ENCODE peak calls at places on chromosomes 1 and 21, in eight cellular contexts. One of them, this sample, is unnamed.

GRCh38 chr1:109821831-109822745 is 58.4 kb upstream of the EPS8L3 start:
- DNase-seq in LoVo: no peak
- DNase-seq in T-helper 2 cell: no peak
- DNase-seq in brain microvascular endothelial cell: peak; percentile 41
- DNase-seq in occipital lobe: no peak
- DNase-seq in stimulated activated CD8-positive, alpha-beta memory T cell treated with anti-CD3 and anti-CD28 coated beads, Interleukin-4, amount 100 ng/mL, for 24 hours: no peak
- DNase-seq in cardiac muscle cell: peak; percentile 65
- DNase-seq in fibroblast of the conjunctiva: peak; percentile 34
- DNase-seq in this sample: no peak

GRCh38 chr1:179754031-179754624 is 11.0 kb downstream of the FAM163A start:
- DNase-seq in occipital lobe: no peak
- DNase-seq in cardiac muscle cell: peak; percentile 94
- DNase-seq in stimulated activated CD8-positive, alpha-beta memory T cell treated with anti-CD3 and anti-CD28 coated beads, Interleukin-4, amount 100 ng/mL, for 24 hours: no peak
- DNase-seq in fibroblast of the conjunctiva: peak; percentile 37
- DNase-seq in T-helper 2 cell: no peak
- DNase-seq in brain microvascular endothelial cell: peak; percentile 60
- DNase-seq in LoVo: no peak
- DNase-seq in this sample: no peak

GRCh38 chr1:208065862-208066261 is 154.9 kb upstream of the CD34 start:
- DNase-seq in T-helper 2 cell: no peak
- DNase-seq in fibroblast of the conjunctiva: no peak
- DNase-seq in brain microvascular endothelial cell: no peak
- DNase-seq in cardiac muscle cell: no peak
- DNase-seq in LoVo: no peak
- DNase-seq in stimulated activated CD8-positive, alpha-beta memory T cell treated with anti-CD3 and anti-CD28 coated beads, Interleukin-4, amount 100 ng/mL, for 24 hours: no peak
- DNase-seq in occipital lobe: no peak
- DNase-seq in this sample: no peak

GRCh38 chr1:90613371-90613770 is 103.7 kb downstream of the BARHL2 start:
- DNase-seq in LoVo: no peak
- DNase-seq in cardiac muscle cell: no peak
- DNase-seq in brain microvascular endothelial cell: no peak
- DNase-seq in T-helper 2 cell: no peak
- DNase-seq in occipital lobe: no peak
- DNase-seq in fibroblast of the conjunctiva: no peak
- DNase-seq in stimulated activated CD8-positive, alpha-beta memory T cell treated with anti-CD3 and anti-CD28 coated beads, Interleukin-4, amount 100 ng/mL, for 24 hours: no peak
- DNase-seq in this sample: no peak

GRCh38 chr1:45493116-45493697 is 2.2 kb upstream of the TESK2 start:
- DNase-seq in T-helper 2 cell: no peak
- DNase-seq in occipital lobe: no peak
- DNase-seq in brain microvascular endothelial cell: peak; percentile 57
- DNase-seq in stimulated activated CD8-positive, alpha-beta memory T cell treated with anti-CD3 and anti-CD28 coated beads, Interleukin-4, amount 100 ng/mL, for 24 hours: no peak
- DNase-seq in cardiac muscle cell: peak; percentile 73
- DNase-seq in fibroblast of the conjunctiva: peak; percentile 51
- DNase-seq in LoVo: peak; percentile 63
- DNase-seq in this sample: peak; percentile 65

GRCh38 chr1:184854036-184854435 is 99.4 kb upstream of the EDEM3 start:
- DNase-seq in fibroblast of the conjunctiva: no peak
- DNase-seq in T-helper 2 cell: no peak
- DNase-seq in occipital lobe: no peak
- DNase-seq in brain microvascular endothelial cell: no peak
- DNase-seq in LoVo: no peak
- DNase-seq in cardiac muscle cell: no peak
- DNase-seq in stimulated activated CD8-positive, alpha-beta memory T cell treated with anti-CD3 and anti-CD28 coated beads, Interleukin-4, amount 100 ng/mL, for 24 hours: no peak
- DNase-seq in this sample: no peak

GRCh38 chr1:26787381-26787705 is 407 bp upstream of the PIGV start:
- DNase-seq in occipital lobe: peak; percentile 53
- DNase-seq in stimulated activated CD8-positive, alpha-beta memory T cell treated with anti-CD3 and anti-CD28 coated beads, Interleukin-4, amount 100 ng/mL, for 24 hours: peak; percentile 64
- DNase-seq in fibroblast of the conjunctiva: no peak
- DNase-seq in brain microvascular endothelial cell: peak; percentile 74
- DNase-seq in LoVo: no peak
- DNase-seq in T-helper 2 cell: no peak
- DNase-seq in cardiac muscle cell: peak; percentile 69
- DNase-seq in this sample: peak; percentile 92

GRCh38 chr1:226761322-226761721 is 22.2 kb upstream of the ITPKB start:
- DNase-seq in occipital lobe: no peak
- DNase-seq in T-helper 2 cell: no peak
- DNase-seq in brain microvascular endothelial cell: no peak
- DNase-seq in stimulated activated CD8-positive, alpha-beta memory T cell treated with anti-CD3 and anti-CD28 coated beads, Interleukin-4, amount 100 ng/mL, for 24 hours: no peak
- DNase-seq in LoVo: no peak
- DNase-seq in fibroblast of the conjunctiva: no peak
- DNase-seq in cardiac muscle cell: no peak
- DNase-seq in this sample: no peak

GRCh38 chr1:6860401-6860800 is 75.1 kb downstream of the CAMTA1 start:
- DNase-seq in LoVo: no peak
- DNase-seq in T-helper 2 cell: no peak
- DNase-seq in cardiac muscle cell: peak; percentile 71
- DNase-seq in stimulated activated CD8-positive, alpha-beta memory T cell treated with anti-CD3 and anti-CD28 coated beads, Interleukin-4, amount 100 ng/mL, for 24 hours: no peak
- DNase-seq in brain microvascular endothelial cell: peak; percentile 82
- DNase-seq in fibroblast of the conjunctiva: peak; percentile 16
- DNase-seq in occipital lobe: no peak
- DNase-seq in this sample: no peak

GRCh38 chr1:177969825-177970371 is at the start of gene SEC16B:
- DNase-seq in fibroblast of the conjunctiva: no peak
- DNase-seq in cardiac muscle cell: no peak
- DNase-seq in LoVo: peak; percentile 78
- DNase-seq in stimulated activated CD8-positive, alpha-beta memory T cell treated with anti-CD3 and anti-CD28 coated beads, Interleukin-4, amount 100 ng/mL, for 24 hours: no peak
- DNase-seq in brain microvascular endothelial cell: no peak
- DNase-seq in occipital lobe: no peak
- DNase-seq in T-helper 2 cell: no peak
- DNase-seq in this sample: no peak

GRCh38 chr1:225533238-225533637 is 105.4 kb upstream of the LBR start:
- DNase-seq in stimulated activated CD8-positive, alpha-beta memory T cell treated with anti-CD3 and anti-CD28 coated beads, Interleukin-4, amount 100 ng/mL, for 24 hours: no peak
- DNase-seq in T-helper 2 cell: no peak
- DNase-seq in brain microvascular endothelial cell: no peak
- DNase-seq in LoVo: no peak
- DNase-seq in cardiac muscle cell: no peak
- DNase-seq in occipital lobe: no peak
- DNase-seq in fibroblast of the conjunctiva: no peak
- DNase-seq in this sample: no peak

GRCh38 chr1:212635141-212635601 is 26.6 kb downstream of the ATF3 start:
- DNase-seq in brain microvascular endothelial cell: no peak
- DNase-seq in fibroblast of the conjunctiva: peak; percentile 29
- DNase-seq in cardiac muscle cell: peak; percentile 60
- DNase-seq in T-helper 2 cell: no peak
- DNase-seq in stimulated activated CD8-positive, alpha-beta memory T cell treated with anti-CD3 and anti-CD28 coated beads, Interleukin-4, amount 100 ng/mL, for 24 hours: no peak
- DNase-seq in occipital lobe: no peak
- DNase-seq in LoVo: no peak
- DNase-seq in this sample: no peak

GRCh38 chr1:22159858-22160257 is 17.0 kb upstream of the WNT4 start:
- DNase-seq in LoVo: no peak
- DNase-seq in fibroblast of the conjunctiva: no peak
- DNase-seq in occipital lobe: no peak
- DNase-seq in brain microvascular endothelial cell: no peak
- DNase-seq in cardiac muscle cell: no peak
- DNase-seq in stimulated activated CD8-positive, alpha-beta memory T cell treated with anti-CD3 and anti-CD28 coated beads, Interleukin-4, amount 100 ng/mL, for 24 hours: no peak
- DNase-seq in T-helper 2 cell: no peak
- DNase-seq in this sample: no peak

GRCh38 chr1:172948457-172948856 is 102.3 kb downstream of the TNFSF18 start:
- DNase-seq in LoVo: no peak
- DNase-seq in brain microvascular endothelial cell: peak; percentile 92
- DNase-seq in T-helper 2 cell: no peak
- DNase-seq in occipital lobe: no peak
- DNase-seq in cardiac muscle cell: peak; percentile 54
- DNase-seq in fibroblast of the conjunctiva: peak; percentile 36
- DNase-seq in stimulated activated CD8-positive, alpha-beta memory T cell treated with anti-CD3 and anti-CD28 coated beads, Interleukin-4, amount 100 ng/mL, for 24 hours: peak; percentile 5
- DNase-seq in this sample: peak; percentile 23

GRCh38 chr1:243234978-243235657 is 20.0 kb downstream of the CEP170 start:
- DNase-seq in fibroblast of the conjunctiva: no peak
- DNase-seq in cardiac muscle cell: peak; percentile 48
- DNase-seq in occipital lobe: no peak
- DNase-seq in stimulated activated CD8-positive, alpha-beta memory T cell treated with anti-CD3 and anti-CD28 coated beads, Interleukin-4, amount 100 ng/mL, for 24 hours: no peak
- DNase-seq in T-helper 2 cell: no peak
- DNase-seq in brain microvascular endothelial cell: no peak
- DNase-seq in LoVo: no peak
- DNase-seq in this sample: no peak

GRCh38 chr1:151704246-151704645 is 12.4 kb downstream of the CELF3 start:
- DNase-seq in occipital lobe: no peak
- DNase-seq in LoVo: no peak
- DNase-seq in cardiac muscle cell: no peak
- DNase-seq in fibroblast of the conjunctiva: no peak
- DNase-seq in T-helper 2 cell: no peak
- DNase-seq in brain microvascular endothelial cell: no peak
- DNase-seq in stimulated activated CD8-positive, alpha-beta memory T cell treated with anti-CD3 and anti-CD28 coated beads, Interleukin-4, amount 100 ng/mL, for 24 hours: no peak
- DNase-seq in this sample: no peak

GRCh38 chr1:235408503-235408960 is 41.3 kb downstream of the TBCE start:
- DNase-seq in stimulated activated CD8-positive, alpha-beta memory T cell treated with anti-CD3 and anti-CD28 coated beads, Interleukin-4, amount 100 ng/mL, for 24 hours: no peak
- DNase-seq in brain microvascular endothelial cell: no peak
- DNase-seq in cardiac muscle cell: peak; percentile 45
- DNase-seq in T-helper 2 cell: no peak
- DNase-seq in fibroblast of the conjunctiva: no peak
- DNase-seq in LoVo: no peak
- DNase-seq in occipital lobe: no peak
- DNase-seq in this sample: no peak

GRCh38 chr21:39156024-39156423 is 27.2 kb downstream of the PSMG1 start:
- DNase-seq in occipital lobe: no peak
- DNase-seq in cardiac muscle cell: no peak
- DNase-seq in stimulated activated CD8-positive, alpha-beta memory T cell treated with anti-CD3 and anti-CD28 coated beads, Interleukin-4, amount 100 ng/mL, for 24 hours: no peak
- DNase-seq in T-helper 2 cell: no peak
- DNase-seq in fibroblast of the conjunctiva: no peak
- DNase-seq in LoVo: no peak
- DNase-seq in brain microvascular endothelial cell: peak; percentile 88
- DNase-seq in this sample: no peak

GRCh38 chr1:46133181-46133658 is 791 bp upstream of the PIK3R3 start:
- DNase-seq in cardiac muscle cell: no peak
- DNase-seq in T-helper 2 cell: no peak
- DNase-seq in LoVo: no peak
- DNase-seq in brain microvascular endothelial cell: no peak
- DNase-seq in stimulated activated CD8-positive, alpha-beta memory T cell treated with anti-CD3 and anti-CD28 coated beads, Interleukin-4, amount 100 ng/mL, for 24 hours: no peak
- DNase-seq in occipital lobe: no peak
- DNase-seq in fibroblast of the conjunctiva: no peak
- DNase-seq in this sample: no peak

GRCh38 chr1:68675336-68675735 is 178.5 kb upstream of the DEPDC1 start:
- DNase-seq in fibroblast of the conjunctiva: no peak
- DNase-seq in occipital lobe: no peak
- DNase-seq in brain microvascular endothelial cell: no peak
- DNase-seq in T-helper 2 cell: no peak
- DNase-seq in cardiac muscle cell: no peak
- DNase-seq in LoVo: no peak
- DNase-seq in stimulated activated CD8-positive, alpha-beta memory T cell treated with anti-CD3 and anti-CD28 coated beads, Interleukin-4, amount 100 ng/mL, for 24 hours: no peak
- DNase-seq in this sample: no peak

GRCh38 chr1:16279186-16279585 is 42.2 kb upstream of the CPLANE2 start:
- DNase-seq in brain microvascular endothelial cell: no peak
- DNase-seq in cardiac muscle cell: no peak
- DNase-seq in fibroblast of the conjunctiva: no peak
- DNase-seq in stimulated activated CD8-positive, alpha-beta memory T cell treated with anti-CD3 and anti-CD28 coated beads, Interleukin-4, amount 100 ng/mL, for 24 hours: no peak
- DNase-seq in LoVo: no peak
- DNase-seq in T-helper 2 cell: no peak
- DNase-seq in occipital lobe: no peak
- DNase-seq in this sample: no peak

GRCh38 chr1:6157528-6158174 is 22.5 kb downstream of the CHD5 start:
- DNase-seq in LoVo: peak; percentile 80
- DNase-seq in fibroblast of the conjunctiva: no peak
- DNase-seq in occipital lobe: peak; percentile 66
- DNase-seq in cardiac muscle cell: no peak
- DNase-seq in stimulated activated CD8-positive, alpha-beta memory T cell treated with anti-CD3 and anti-CD28 coated beads, Interleukin-4, amount 100 ng/mL, for 24 hours: no peak
- DNase-seq in brain microvascular endothelial cell: peak; percentile 47
- DNase-seq in T-helper 2 cell: no peak
- DNase-seq in this sample: no peak

This sample was measured in activated CD8-positive, alpha-beta T cell treated with anti-CD3 and anti-CD28 coated beads, Interleukin-2, amount 10 ng/mL, durations not matched to agents 7 days and 5 days.